ENCODE peak calls at places on chromosomes 4 and X, in nine cellular contexts. One of them, this sample, is unnamed.

GRCh38 chr4:25767877-25768475 is 94.8 kb downstream of the SEL1L3 start:
- DNase-seq in fibroblast of mammary gland: peak; percentile 80
- DNase-seq in pancreas: peak; percentile 35
- DNase-seq in left lung: peak; percentile 49
- DNase-seq in lower leg skin: peak; percentile 25
- DNase-seq in brain microvascular endothelial cell: peak; percentile 70
- DNase-seq in stomach: peak; percentile 42
- DNase-seq in K562: peak; percentile 48
- DNase-seq in IMR-90: peak; percentile 79
- DNase-seq in this sample: peak; percentile 69

GRCh38 chr4:38364383-38364963 is 299.5 kb upstream of the KLF3 start:
- DNase-seq in brain microvascular endothelial cell: no peak
- DNase-seq in pancreas: no peak
- DNase-seq in K562: no peak
- DNase-seq in fibroblast of mammary gland: no peak
- DNase-seq in stomach: no peak
- DNase-seq in IMR-90: no peak
- DNase-seq in lower leg skin: no peak
- DNase-seq in left lung: no peak
- DNase-seq in this sample: no peak

GRCh38 chrX:74272230-74272629 is 31.8 kb upstream of the ZCCHC13 start:
- DNase-seq in brain microvascular endothelial cell: no peak
- DNase-seq in K562: no peak
- DNase-seq in stomach: no peak
- DNase-seq in left lung: no peak
- DNase-seq in lower leg skin: no peak
- DNase-seq in IMR-90: no peak
- DNase-seq in pancreas: no peak
- DNase-seq in fibroblast of mammary gland: no peak
- DNase-seq in this sample: no peak

GRCh38 chrX:46929439-46930018 is 17.3 kb downstream of the JADE3 start:
- DNase-seq in K562: no peak
- DNase-seq in stomach: no peak
- DNase-seq in IMR-90: peak; percentile 67
- DNase-seq in left lung: no peak
- DNase-seq in fibroblast of mammary gland: peak; percentile 48
- DNase-seq in lower leg skin: no peak
- DNase-seq in pancreas: no peak
- DNase-seq in brain microvascular endothelial cell: peak; percentile 40
- DNase-seq in this sample: no peak

GRCh38 chr4:168139336-168139735 is 47.0 kb downstream of the ANXA10 start:
- DNase-seq in K562: no peak
- DNase-seq in stomach: no peak
- DNase-seq in fibroblast of mammary gland: peak; percentile 77
- DNase-seq in pancreas: no peak
- DNase-seq in brain microvascular endothelial cell: peak; percentile 96
- DNase-seq in lower leg skin: no peak
- DNase-seq in IMR-90: peak; percentile 79
- DNase-seq in left lung: no peak
- DNase-seq in this sample: no peak

GRCh38 chr4:121462660-121463261 is 81.9 kb upstream of the QRFPR start:
- DNase-seq in stomach: peak; percentile 31
- DNase-seq in brain microvascular endothelial cell: peak; percentile 60
- DNase-seq in fibroblast of mammary gland: peak; percentile 76
- DNase-seq in IMR-90: peak; percentile 61
- DNase-seq in K562: peak; percentile 18
- DNase-seq in pancreas: peak; percentile 56
- DNase-seq in lower leg skin: peak; percentile 31
- DNase-seq in left lung: no peak
- DNase-seq in this sample: no peak

GRCh38 chrX:45502396-45502795 is 301.7 kb upstream of the DIPK2B start:
- DNase-seq in stomach: no peak
- DNase-seq in IMR-90: no peak
- DNase-seq in lower leg skin: no peak
- DNase-seq in K562: no peak
- DNase-seq in fibroblast of mammary gland: no peak
- DNase-seq in pancreas: no peak
- DNase-seq in brain microvascular endothelial cell: no peak
- DNase-seq in left lung: no peak
- DNase-seq in this sample: no peak

GRCh38 chr4:76105652-76106051 is 31.1 kb downstream of the ART3 start:
- DNase-seq in pancreas: no peak
- DNase-seq in left lung: no peak
- DNase-seq in fibroblast of mammary gland: no peak
- DNase-seq in stomach: no peak
- DNase-seq in K562: peak; percentile 12
- DNase-seq in IMR-90: no peak
- DNase-seq in brain microvascular endothelial cell: no peak
- DNase-seq in lower leg skin: no peak
- DNase-seq in this sample: no peak

GRCh38 chrX:110081320-110081719 is 78.4 kb downstream of the TMEM164 start:
- DNase-seq in IMR-90: no peak
- DNase-seq in fibroblast of mammary gland: no peak
- DNase-seq in left lung: no peak
- DNase-seq in stomach: no peak
- DNase-seq in brain microvascular endothelial cell: no peak
- DNase-seq in lower leg skin: no peak
- DNase-seq in K562: no peak
- DNase-seq in pancreas: no peak
- DNase-seq in this sample: no peak

GRCh38 chr4:100849319-100849718 is 331.5 kb upstream of the EMCN start:
- DNase-seq in left lung: no peak
- DNase-seq in pancreas: no peak
- DNase-seq in fibroblast of mammary gland: no peak
- DNase-seq in brain microvascular endothelial cell: no peak
- DNase-seq in lower leg skin: no peak
- DNase-seq in K562: no peak
- DNase-seq in stomach: no peak
- DNase-seq in IMR-90: no peak
- DNase-seq in this sample: peak; percentile 53

GRCh38 chrX:46653482-46653881 is 79.9 kb downstream of the CHST7 start:
- DNase-seq in stomach: no peak
- DNase-seq in K562: peak; percentile 7
- DNase-seq in lower leg skin: no peak
- DNase-seq in fibroblast of mammary gland: no peak
- DNase-seq in pancreas: no peak
- DNase-seq in brain microvascular endothelial cell: no peak
- DNase-seq in left lung: no peak
- DNase-seq in IMR-90: peak; percentile 4
- DNase-seq in this sample: no peak

GRCh38 chr4:38075370-38076152 is 115.4 kb downstream of the PTTG2 start:
- DNase-seq in lower leg skin: peak; percentile 70
- DNase-seq in pancreas: no peak
- DNase-seq in stomach: no peak
- DNase-seq in fibroblast of mammary gland: peak; percentile 85
- DNase-seq in brain microvascular endothelial cell: peak; percentile 26
- DNase-seq in left lung: no peak
- DNase-seq in K562: no peak
- DNase-seq in IMR-90: peak; percentile 43
- DNase-seq in this sample: no peak

GRCh38 chr4:138766332-138766731 is 249.2 kb upstream of the NOCT start:
- DNase-seq in fibroblast of mammary gland: no peak
- DNase-seq in stomach: no peak
- DNase-seq in K562: no peak
- DNase-seq in left lung: no peak
- DNase-seq in brain microvascular endothelial cell: no peak
- DNase-seq in lower leg skin: no peak
- DNase-seq in pancreas: no peak
- DNase-seq in IMR-90: no peak
- DNase-seq in this sample: no peak

GRCh38 chrX:52934704-52935468 is 23.4 kb downstream of the FAM156A start:
- DNase-seq in fibroblast of mammary gland: peak; percentile 94
- DNase-seq in brain microvascular endothelial cell: peak; percentile 91
- DNase-seq in IMR-90: peak; percentile 96
- DNase-seq in lower leg skin: peak; percentile 89
- DNase-seq in K562: peak; percentile 86
- DNase-seq in left lung: peak; percentile 97
- DNase-seq in pancreas: peak; percentile 96
- DNase-seq in stomach: peak; percentile 96
- DNase-seq in this sample: peak; percentile 97

GRCh38 chr4:41361831-41362646 is 105.3 kb downstream of the UCHL1 start:
- DNase-seq in lower leg skin: no peak
- DNase-seq in stomach: no peak
- DNase-seq in IMR-90: no peak
- DNase-seq in K562: no peak
- DNase-seq in brain microvascular endothelial cell: no peak
- DNase-seq in left lung: no peak
- DNase-seq in pancreas: peak; percentile 13
- DNase-seq in fibroblast of mammary gland: no peak
- DNase-seq in this sample: no peak

GRCh38 chr4:183430317-183430986 is 14.0 kb upstream of the CDKN2AIP start:
- DNase-seq in stomach: no peak
- DNase-seq in brain microvascular endothelial cell: no peak
- DNase-seq in fibroblast of mammary gland: no peak
- DNase-seq in IMR-90: no peak
- DNase-seq in pancreas: no peak
- DNase-seq in K562: no peak
- DNase-seq in lower leg skin: no peak
- DNase-seq in left lung: no peak
- DNase-seq in this sample: no peak

GRCh38 chr4:182405087-182405486 is 161.9 kb downstream of the TENM3 start:
- DNase-seq in left lung: no peak
- DNase-seq in IMR-90: no peak
- DNase-seq in brain microvascular endothelial cell: no peak
- DNase-seq in fibroblast of mammary gland: no peak
- DNase-seq in stomach: no peak
- DNase-seq in lower leg skin: no peak
- DNase-seq in K562: no peak
- DNase-seq in pancreas: no peak
- DNase-seq in this sample: no peak
- H3K4me3 ChIP-seq in left lung: no peak overlapping the region
- H3K4me3 ChIP-seq in IMR-90: no peak overlapping the region
- H3K4me3 ChIP-seq in brain microvascular endothelial cell: no peak overlapping the region
- H3K4me3 ChIP-seq in fibroblast of mammary gland: no peak overlapping the region
- H3K4me3 ChIP-seq in stomach: no peak overlapping the region
- H3K4me3 ChIP-seq in lower leg skin: no peak overlapping the region
- H3K4me3 ChIP-seq in K562: no peak overlapping the region
- H3K4me3 ChIP-seq in pancreas: no peak overlapping the region
- H3K4me3 ChIP-seq in this sample: no peak overlapping the region

GRCh38 chr4:141575884-141576283 is 60.5 kb upstream of the IL15 start:
- DNase-seq in brain microvascular endothelial cell: no peak
- DNase-seq in pancreas: no peak
- DNase-seq in fibroblast of mammary gland: peak; percentile 49
- DNase-seq in lower leg skin: no peak
- DNase-seq in left lung: no peak
- DNase-seq in IMR-90: no peak
- DNase-seq in stomach: no peak
- DNase-seq in K562: no peak
- DNase-seq in this sample: no peak
- TF ChIP-seq CTCF in brain microvascular endothelial cell: no peak
- TF ChIP-seq CTCF in pancreas: no peak
- TF ChIP-seq CTCF in fibroblast of mammary gland: no peak
- TF ChIP-seq CTCF in lower leg skin: no peak
- TF ChIP-seq CTCF in left lung: no peak
- TF ChIP-seq CTCF in IMR-90: no peak
- TF ChIP-seq CTCF in stomach: no peak
- TF ChIP-seq CTCF in K562: no peak
- TF ChIP-seq CTCF in this sample: no peak

GRCh38 chrX:101407167-101407747 is 468 bp downstream of the GLA start:
- DNase-seq in lower leg skin: no peak
- DNase-seq in left lung: no peak
- DNase-seq in IMR-90: no peak
- DNase-seq in brain microvascular endothelial cell: no peak
- DNase-seq in fibroblast of mammary gland: no peak
- DNase-seq in K562: no peak
- DNase-seq in stomach: no peak
- DNase-seq in pancreas: no peak
- DNase-seq in this sample: no peak

GRCh38 chrX:101408530-101408836 is 461 bp downstream of the HNRNPH2 start:
- DNase-seq in K562: no peak
- DNase-seq in lower leg skin: no peak
- DNase-seq in IMR-90: no peak
- DNase-seq in brain microvascular endothelial cell: no peak
- DNase-seq in left lung: no peak
- DNase-seq in stomach: no peak
- DNase-seq in pancreas: no peak
- DNase-seq in fibroblast of mammary gland: no peak
- DNase-seq in this sample: no peak

GRCh38 chrX:101410461-101410860 is 2.4 kb downstream of the HNRNPH2 start:
- DNase-seq in fibroblast of mammary gland: no peak
- DNase-seq in stomach: no peak
- DNase-seq in lower leg skin: no peak
- DNase-seq in brain microvascular endothelial cell: no peak
- DNase-seq in left lung: no peak
- DNase-seq in K562: no peak
- DNase-seq in pancreas: no peak
- DNase-seq in IMR-90: no peak
- DNase-seq in this sample: no peak

GRCh38 chrX:101409043-101409442 is 1.0 kb downstream of the HNRNPH2 start:
- DNase-seq in left lung: no peak
- DNase-seq in fibroblast of mammary gland: no peak
- DNase-seq in lower leg skin: no peak
- DNase-seq in K562: no peak
- DNase-seq in stomach: no peak
- DNase-seq in brain microvascular endothelial cell: no peak
- DNase-seq in IMR-90: no peak
- DNase-seq in pancreas: no peak
- DNase-seq in this sample: no peak

DNA sequence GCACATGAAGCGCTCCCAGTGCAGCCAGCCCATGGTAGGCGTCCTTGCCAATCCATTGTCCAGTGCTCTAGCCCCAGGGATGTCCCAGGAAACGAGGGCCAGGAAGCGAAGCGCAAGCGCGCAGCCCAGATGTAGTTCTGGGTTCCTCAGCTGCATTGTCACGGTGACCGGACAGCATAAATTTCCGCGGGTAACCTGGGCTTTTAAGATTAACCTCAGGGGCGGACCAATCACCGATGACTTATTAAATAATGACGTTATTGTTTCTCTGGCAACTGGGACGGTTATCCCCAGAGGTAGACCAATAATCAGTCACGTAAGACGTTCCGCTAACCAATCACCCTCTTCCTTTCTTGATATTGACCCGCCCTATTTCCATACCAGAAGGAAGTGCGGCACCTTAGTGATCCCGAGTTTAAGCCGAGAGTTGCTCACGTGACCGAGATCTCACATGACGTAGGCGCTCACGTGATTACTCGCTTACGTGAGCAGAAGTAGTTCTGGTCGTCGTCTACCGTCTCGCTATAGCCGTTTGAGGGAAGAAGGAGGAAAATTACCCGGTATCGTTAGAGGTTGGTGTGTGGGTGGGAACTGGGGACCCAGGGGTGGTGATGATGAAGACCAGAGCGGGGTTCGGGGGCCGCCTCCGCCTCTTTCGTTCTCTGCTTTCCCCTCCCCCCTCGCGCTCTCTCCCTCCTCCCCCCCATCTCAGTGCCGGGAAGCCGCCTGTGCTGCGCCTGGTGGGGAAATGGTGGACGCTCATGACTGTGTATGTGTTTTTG is at the start of the genes GLA and HNRNPH2:
- DNase-seq in IMR-90: peak; percentile 99
- DNase-seq in pancreas: peak; percentile 91
- DNase-seq in K562: peak; percentile 95
- DNase-seq in left lung: peak; percentile 89
- DNase-seq in fibroblast of mammary gland: peak; percentile 99
- DNase-seq in lower leg skin: peak; percentile 96
- DNase-seq in brain microvascular endothelial cell: peak; percentile 97
- DNase-seq in stomach: peak; percentile 91
- DNase-seq in this sample: peak; percentile 83
- H3K4me3 ChIP-seq in IMR-90: peak within 1 kb of the TSS; percentile 85
- H3K4me3 ChIP-seq in pancreas: peak within 1 kb of the TSS; percentile 34
- H3K4me3 ChIP-seq in K562: peak within 1 kb of the TSS; percentile 71
- H3K4me3 ChIP-seq in left lung: peak within 1 kb of the TSS; percentile 56
- H3K4me3 ChIP-seq in fibroblast of mammary gland: peak within 1 kb of the TSS; percentile 78
- H3K4me3 ChIP-seq in lower leg skin: peak within 1 kb of the TSS; percentile 42
- H3K4me3 ChIP-seq in brain microvascular endothelial cell: peak within 1 kb of the TSS; percentile 82
- H3K4me3 ChIP-seq in stomach: peak within 1 kb of the TSS; percentile 51
- H3K4me3 ChIP-seq in this sample: peak within 1 kb of the TSS; percentile 74

GRCh38 chr4:185794637-185795036 is 17.4 kb downstream of the SORBS2 start:
- DNase-seq in lower leg skin: no peak
- DNase-seq in pancreas: no peak
- DNase-seq in K562: no peak
- DNase-seq in IMR-90: no peak
- DNase-seq in left lung: no peak
- DNase-seq in fibroblast of mammary gland: no peak
- DNase-seq in stomach: no peak
- DNase-seq in brain microvascular endothelial cell: no peak
- DNase-seq in this sample: no peak
- TF ChIP-seq CTCF in lower leg skin: no peak
- TF ChIP-seq CTCF in pancreas: no peak
- TF ChIP-seq CTCF in K562: no peak
- TF ChIP-seq CTCF in IMR-90: no peak
- TF ChIP-seq CTCF in left lung: no peak
- TF ChIP-seq CTCF in fibroblast of mammary gland: no peak
- TF ChIP-seq CTCF in stomach: no peak
- TF ChIP-seq CTCF in brain microvascular endothelial cell: no peak
- TF ChIP-seq CTCF in this sample: no peak

This sample was measured in dorsolateral prefrontal cortex.